ENCODE peak calls at places on chromosomes 5 and 9, in four cellular contexts. Y is prostate gland, C is body of pancreas, A is SJSA1. R is an unnamed sample. For H3K9me3, the result is how much of the 10 kb centered on the place peaks cover.

GRCh38 chr5:150671509-150672236 is 10.6 kb downstream of the MYOZ3 start:
- DNase-seq in C (no peak), Y (no peak), A (no peak), R (no peak)

GRCh38 chr5:15807861-15808260 is 307.9 kb downstream of the FBXL7 start:
- DNase-seq in Y (no peak), C (no peak), A (no peak), R (peak)

GRCh38 chr5:131265318-131265803 is 1.5 kb downstream of the CDC42SE2 start:
- DNase-seq in A (no peak), C (peak), Y (peak), R (no peak)

GRCh38 chr9:92740969-92741368 is 23.7 kb downstream of the BICD2 start:
- DNase-seq in Y (no peak), A (no peak), C (no peak), R (no peak)

GRCh38 chr5:127515693-127516440 is 1.6 kb upstream of the PRRC1 start:
- DNase-seq in C (no peak), Y (no peak), A (no peak), R (no peak)

GRCh38 chr5:154190652-154191304 is at the start of gene GALNT10:
- DNase-seq in C (peak), Y (peak), A (peak), R (peak)

GRCh38 chr5:54740141-54740540 is 222.6 kb downstream of the SNX18 start:
- DNase-seq in Y (no peak), A (no peak), C (no peak), R (no peak)

GRCh38 chr9:108565651-108566378 is 290.0 kb downstream of the ACTL7B start:
- DNase-seq in C (peak), A (peak), Y (peak), R (peak)

GRCh38 chr5:60066502-60066901 is 173.0 kb upstream of the PDE4D start:
- DNase-seq in A (peak), Y (no peak), C (no peak), R (no peak)

GRCh38 chr5:166772770-166773169 is 1518.7 kb upstream of the WWC1 start:
- DNase-seq in A (peak), Y (no peak), C (no peak), R (no peak)

GRCh38 chr9:108903437-108904103 is 30.4 kb downstream of the ELP1 start:
- DNase-seq in A (no peak), C (no peak), Y (no peak), R (no peak)

GRCh38 chr9:86487222-86487841 is 133.1 kb upstream of the TUT7 start:
- DNase-seq in C (no peak), Y (no peak), A (peak), R (no peak)

GRCh38 chr9:110897899-110898298 is 140.4 kb downstream of the LPAR1 start:
- DNase-seq in C (no peak), A (no peak), Y (no peak), R (no peak)

GRCh38 chr9:95070549-95071021 is 246.9 kb downstream of the FANCC start:
- DNase-seq in A (no peak), C (no peak), Y (no peak), R (no peak)

GRCh38 chr9:18676501-18676900 is 202.5 kb downstream of the ADAMTSL1 start:
- DNase-seq in Y (no peak), C (no peak), A (no peak), R (no peak)

GRCh38 chr9:86978413-86978812 is 31.1 kb upstream of the GAS1 start:
- DNase-seq in A (no peak), C (no peak), Y (no peak), R (no peak)

GRCh38 chr5:75473463-75473862 is 38.0 kb downstream of the CERT1 start:
- DNase-seq in C (no peak), A (no peak), Y (no peak), R (no peak)

GRCh38 chr5:75469017-75469416 is 42.4 kb downstream of the CERT1 start:
- DNase-seq in A (no peak), Y (no peak), C (no peak), R (no peak)

GRCh38 chr5:75472973-75473372 is 38.5 kb downstream of the CERT1 start:
- DNase-seq in A (no peak), Y (no peak), C (no peak), R (no peak)

GRCh38 chr5:75468593-75468992 is 42.8 kb downstream of the CERT1 start:
- DNase-seq in Y (no peak), A (no peak), C (no peak), R (no peak)

DNA sequence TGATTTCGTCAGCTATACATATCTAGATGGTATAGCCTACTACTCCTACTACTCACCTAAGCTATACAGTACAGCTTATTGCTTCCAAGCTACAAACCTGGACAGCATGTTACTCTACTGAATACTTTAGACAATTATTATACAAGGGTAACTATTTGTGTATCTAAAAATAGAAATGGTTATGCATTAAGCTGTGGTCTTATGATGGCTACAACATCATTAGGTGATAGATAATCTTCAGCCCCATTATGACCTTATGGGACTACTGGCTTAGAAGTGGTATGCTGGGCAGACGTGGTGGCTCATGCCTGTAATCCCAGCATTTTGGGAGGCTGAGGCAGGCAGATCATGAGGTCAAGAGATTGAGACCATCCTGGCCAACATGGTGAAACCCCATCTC is 40.2 kb downstream of the CERT1 start:
- DNase-seq in Y (no peak), A (no peak), C (no peak), R (no peak)
- H3K9me3 ChIP-seq in Y (under half), A (under half), C (under half), R (under half)

GRCh38 chr5:11247224-11247623 is 486.2 kb upstream of the DAP start:
- DNase-seq in Y (no peak), C (no peak), A (no peak), R (no peak)

GRCh38 chr5:11248958-11249357 is 487.9 kb upstream of the DAP start:
- DNase-seq in C (no peak), A (no peak), Y (no peak), R (no peak)

GRCh38 chr5:11251242-11251641 is 490.2 kb upstream of the DAP start:
- DNase-seq in Y (no peak), A (no peak), C (no peak), R (no peak)

GRCh38 chr5:11258001-11258400 is 497.0 kb upstream of the DAP start:
- DNase-seq in Y (no peak), A (no peak), C (no peak), R (no peak)

DNA sequence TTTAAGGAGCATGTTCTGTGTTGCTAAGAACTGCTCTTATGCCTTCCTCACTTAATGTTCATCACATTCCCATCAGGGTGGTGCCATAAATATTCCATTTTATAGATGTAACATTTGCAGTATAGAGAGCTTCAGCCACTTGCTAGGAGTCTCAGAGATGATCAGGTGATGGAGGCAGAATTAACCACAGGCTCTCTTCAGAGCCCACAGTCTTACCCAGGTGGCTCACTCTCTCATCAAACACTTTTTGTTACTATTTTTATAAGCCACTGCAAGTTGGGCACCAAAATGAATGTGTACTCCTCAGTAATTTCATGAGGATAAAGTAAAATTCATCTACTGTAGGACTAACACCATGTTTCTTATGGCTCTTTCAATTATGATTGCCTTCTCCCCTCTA is 491.5 kb upstream of the DAP start:
- DNase-seq in A (no peak), Y (no peak), C (no peak), R (no peak)
- H3K27ac ChIP-seq in A (no peak), Y (no peak), C (no peak), R (no peak)

DNA sequence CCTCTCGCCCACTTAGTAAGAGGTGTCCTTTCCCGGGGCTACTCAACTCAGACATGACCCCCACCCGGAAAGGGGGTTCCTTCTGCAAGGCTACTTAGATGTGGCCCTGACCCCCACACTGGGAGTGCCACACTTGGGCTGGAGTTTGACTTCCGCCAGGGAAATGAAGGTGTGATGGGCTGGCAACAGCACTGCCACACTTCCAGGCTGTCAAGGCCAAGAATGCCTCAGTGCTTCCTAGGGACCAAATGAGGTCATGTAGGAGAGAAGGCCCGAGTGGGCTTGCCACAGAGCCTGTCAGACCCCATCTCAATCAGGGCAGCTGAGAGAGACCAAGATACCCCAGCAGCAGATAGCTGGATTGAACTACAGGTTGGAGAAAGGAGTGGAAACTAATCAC is 55.5 kb downstream of the DRD1 start:
- DNase-seq in A (no peak), C (no peak), Y (no peak), R (no peak)
- H3K9me3 ChIP-seq in A (under half), C (under half), Y (under half), R (under half)

GRCh38 chr5:103542441-103542840 is 20.1 kb downstream of the NUDT12 start:
- DNase-seq in A (no peak), C (no peak), Y (no peak), R (no peak)

GRCh38 chr5:103541114-103541513 is 21.5 kb downstream of the NUDT12 start:
- DNase-seq in C (no peak), A (no peak), Y (no peak), R (no peak)

GRCh38 chr5:103541567-103541966 is 21.0 kb downstream of the NUDT12 start:
- DNase-seq in C (no peak), A (no peak), Y (no peak), R (no peak)

GRCh38 chr5:103546858-103547257 is 15.7 kb downstream of the NUDT12 start:
- DNase-seq in Y (no peak), C (no peak), A (no peak), R (no peak)
- H3K27ac ChIP-seq in Y (no peak), C (no peak), A (no peak), R (peak)

GRCh38 chr9:135224921-135225541 is 137.6 kb downstream of the OLFM1 start:
- DNase-seq in C (no peak), Y (no peak), A (no peak), R (no peak)
- H3K9me3 ChIP-seq in C (under half), Y (under half), A (under half), R (under half)

GRCh38 chr5:163914911-163915310 is 409.5 kb downstream of the MAT2B start:
- DNase-seq in A (no peak), C (no peak), Y (no peak), R (no peak)

GRCh38 chr5:163908253-163908652 is 402.8 kb downstream of the MAT2B start:
- DNase-seq in Y (no peak), A (no peak), C (no peak), R (no peak)

GRCh38 chr5:163913548-163913947 is 408.1 kb downstream of the MAT2B start:
- DNase-seq in C (no peak), Y (no peak), A (no peak), R (no peak)

GRCh38 chr5:163912023-163912422 is 406.6 kb downstream of the MAT2B start:
- DNase-seq in C (no peak), Y (no peak), A (no peak), R (no peak)

GRCh38 chr5:163910226-163910625 is 404.8 kb downstream of the MAT2B start:
- DNase-seq in C (no peak), A (no peak), Y (no peak), R (no peak)
- H3K27ac ChIP-seq in C (no peak), A (no peak), Y (no peak), R (no peak)

GRCh38 chr5:18067615-18068014 is 433.4 kb downstream of the TAF11L14 start:
- DNase-seq in Y (no peak), A (no peak), C (no peak), R (no peak)
- H3K9me3 ChIP-seq in Y (under half), A (under half), C (under half), R (under half)

GRCh38 chr9:130919559-130920145 is 19.4 kb downstream of the FIBCD1 start:
- DNase-seq in Y (no peak), C (no peak), A (no peak), R (no peak)
- H3K27ac ChIP-seq in Y (no peak), C (no peak), A (no peak), R (no peak)